ENCODE peak calls at places on chromosome 7, in eight cellular contexts. G is psoas muscle, M is tibial artery, O is cardiac muscle cell, B is glutamatergic neuron, K is stomach, A is BE2C, F is HFF-Myc. H is an unnamed sample.

GRCh38 chr7:132881317-132881716 is 200.6 kb downstream of the CHCHD3 start:
- DNase-seq in G (no peak), M (no peak), O (no peak), B (no peak), K (no peak), A (no peak), F (no peak), H (no peak)

GRCh38 chr7:137331378-137331777 is 12.2 kb downstream of the PTN start:
- DNase-seq in G (no peak), M (no peak), O (no peak), B (no peak), K (no peak), A (no peak), F (no peak), H (no peak)

GRCh38 chr7:44235582-44236332 is 35.0 kb downstream of the YKT6 start:
- DNase-seq in G (no peak), M (no peak), O (no peak), B (peak; percentile 47), K (no peak), A (peak; percentile 51), F (no peak), H (no peak)

GRCh38 chr7:116393654-116394053 is 105.9 kb upstream of the CAV2 start:
- DNase-seq in G (peak; percentile 27), M (peak; percentile 30), O (peak; percentile 32), B (no peak), K (no peak), A (no peak), F (no peak), H (no peak)

GRCh38 chr7:67493386-67493785 is 496.8 kb downstream of the TYW1 start:
- DNase-seq in G (no peak), M (no peak), O (no peak), B (no peak), K (no peak), A (no peak), F (no peak), H (no peak)

GRCh38 chr7:152050547-152050971 is 25.1 kb downstream of the GALNT11 start:
- DNase-seq in G (no peak), M (no peak), O (peak; percentile 83), B (no peak), K (no peak), A (no peak), F (no peak), H (no peak)

GRCh38 chr7:112866424-112866823 is 76.2 kb upstream of the TMEM168 start:
- DNase-seq in G (no peak), M (no peak), O (no peak), B (no peak), K (no peak), A (no peak), F (no peak), H (no peak)

GRCh38 chr7:157905740-157906461 is 569.1 kb downstream of the DNAJB6 start:
- DNase-seq in G (peak; percentile 23), M (no peak), O (no peak), B (no peak), K (no peak), A (no peak), F (no peak), H (no peak)

GRCh38 chr7:33901199-33901598 is 4.1 kb upstream of the BMPER start:
- DNase-seq in G (no peak), M (no peak), O (no peak), B (no peak), K (no peak), A (no peak), F (no peak), H (no peak)

GRCh38 chr7:111855161-111855841 is 293.0 kb upstream of the IMMP2L start:
- DNase-seq in G (no peak), M (peak; percentile 40), O (peak; percentile 86), B (peak; percentile 30), K (peak; percentile 27), A (peak; percentile 63), F (peak; percentile 70), H (no peak)

GRCh38 chr7:157854066-157854891 is 517.5 kb downstream of the DNAJB6 start:
- DNase-seq in G (peak; percentile 75), M (peak; percentile 80), O (no peak), B (peak; percentile 53), K (peak; percentile 43), A (no peak), F (no peak), H (no peak)

GRCh38 chr7:91064938-91065337 is 199.3 kb upstream of the FZD1 start:
- DNase-seq in G (no peak), M (no peak), O (no peak), B (no peak), K (no peak), A (no peak), F (no peak), H (no peak)

GRCh38 chr7:127803626-127804025 is 151.6 kb downstream of the SND1 start:
- DNase-seq in G (no peak), M (no peak), O (peak; percentile 17), B (no peak), K (no peak), A (peak; percentile 44), F (no peak), H (no peak)

GRCh38 chr7:121515651-121516401 is 119.7 kb upstream of the FAM3C start:
- DNase-seq in G (no peak), M (no peak), O (no peak), B (no peak), K (no peak), A (no peak), F (no peak), H (no peak)

GRCh38 chr7:36214608-36215016 is 61.6 kb downstream of the EEPD1 start:
- DNase-seq in G (peak; percentile 39), M (no peak), O (peak; percentile 57), B (no peak), K (no peak), A (no peak), F (no peak), H (no peak)

GRCh38 chr7:31835471-31835870 is 148.5 kb downstream of the PPP1R17 start:
- DNase-seq in G (no peak), M (no peak), O (no peak), B (no peak), K (no peak), A (no peak), F (no peak), H (no peak)

GRCh38 chr7:27686315-27686714 is 23.6 kb upstream of the HIBADH start:
- DNase-seq in G (no peak), M (no peak), O (peak; percentile 36), B (no peak), K (no peak), A (no peak), F (no peak), H (no peak)

GRCh38 chr7:112452102-112452888 is 2.0 kb downstream of the IFRD1 start:
- DNase-seq in G (peak; percentile 63), M (peak; percentile 91), O (peak; percentile 72), B (peak; percentile 57), K (peak; percentile 28), A (peak; percentile 47), F (no peak), H (no peak)

GRCh38 chr7:141057788-141058187 is 16.1 kb upstream of the TMEM178B start:
- DNase-seq in G (no peak), M (no peak), O (no peak), B (no peak), K (no peak), A (no peak), F (no peak), H (no peak)
- TF ChIP-seq CTCF in G (no peak), M (no peak), O (no peak), B (no peak), K (no peak), A (no peak), F (no peak), H (no peak)

GRCh38 chr7:2713978-2714377 is 26.0 kb downstream of the AMZ1 start:
- DNase-seq in G (no peak), M (no peak), O (no peak), B (no peak), K (no peak), A (no peak), F (no peak), H (no peak)

GRCh38 chr7:2711895-2712675 is 24.1 kb downstream of the AMZ1 start:
- DNase-seq in G (no peak), M (no peak), O (no peak), B (no peak), K (no peak), A (no peak), F (no peak), H (no peak)

GRCh38 chr7:2715341-2716231 is 27.6 kb downstream of the AMZ1 start:
- DNase-seq in G (no peak), M (no peak), O (no peak), B (no peak), K (no peak), A (no peak), F (no peak), H (no peak)

GRCh38 chr7:2714636-2715035 is 26.6 kb downstream of the AMZ1 start:
- DNase-seq in G (no peak), M (no peak), O (no peak), B (no peak), K (no peak), A (no peak), F (no peak), H (no peak)

GRCh38 chr7:2713370-2713769 is 25.4 kb downstream of the AMZ1 start:
- DNase-seq in G (no peak), M (no peak), O (no peak), B (no peak), K (no peak), A (no peak), F (no peak), H (no peak)
- TF ChIP-seq CTCF in G (no peak), M (no peak), O (no peak), B (no peak), K (no peak), A (peak; percentile 38), F (no peak), H (peak; percentile 40)

GRCh38 chr7:131052285-131052942 is 275.3 kb upstream of the MKLN1 start:
- DNase-seq in G (no peak), M (no peak), O (no peak), B (no peak), K (no peak), A (no peak), F (no peak), H (no peak)
- TF ChIP-seq CTCF in G (no peak), M (no peak), O (no peak), B (no peak), K (no peak), A (no peak), F (no peak), H (no peak)

DNA sequence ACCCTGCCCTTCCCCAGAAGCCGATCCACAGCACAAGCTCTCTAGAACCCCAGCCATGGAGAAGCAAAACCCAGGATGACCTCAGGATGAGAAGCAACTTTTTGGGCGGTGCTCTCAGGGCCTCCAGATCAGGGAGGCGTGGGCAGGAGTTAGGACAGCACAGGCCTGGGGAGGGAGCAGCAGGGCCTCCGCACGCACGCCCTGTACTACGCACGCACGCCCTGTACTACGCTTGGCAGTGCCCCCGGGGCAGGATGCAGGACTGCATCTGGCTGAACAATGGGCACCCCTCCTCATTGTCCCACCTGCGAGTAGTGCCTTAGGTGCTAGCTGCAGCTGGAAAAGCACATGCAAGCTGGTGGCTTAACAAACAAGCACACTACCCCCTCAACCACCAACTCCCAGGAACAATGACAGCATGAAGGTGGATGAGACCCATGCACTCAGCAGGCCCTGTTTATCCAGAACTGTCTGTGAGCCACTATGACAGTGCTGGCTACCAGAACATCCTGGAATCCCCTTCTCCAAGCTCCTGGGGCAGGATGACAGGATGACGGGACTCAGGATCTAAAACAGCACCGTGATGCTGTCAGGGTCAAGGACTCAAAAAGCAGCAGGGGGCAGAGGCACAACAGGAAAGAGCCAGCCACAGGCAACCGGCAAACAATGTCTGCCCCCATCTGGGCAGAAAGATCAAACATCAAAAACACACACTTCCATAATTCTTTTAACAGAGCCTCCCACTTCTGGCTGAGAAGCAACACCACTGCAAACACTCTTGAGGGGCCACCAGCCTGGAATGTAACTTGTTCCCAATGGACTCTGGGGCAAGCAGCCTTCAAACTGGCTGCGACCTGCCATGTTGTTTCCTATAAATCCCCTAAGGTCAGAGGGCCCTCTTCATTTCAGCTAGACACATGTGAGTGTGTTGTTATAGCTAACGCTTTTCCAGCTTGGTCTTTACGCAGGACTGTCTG is 11.7 kb downstream of the PODXL start:
- DNase-seq in G (no peak), M (no peak), O (peak; percentile 35), B (no peak), K (no peak), A (peak; percentile 37), F (no peak), H (no peak)
- TF ChIP-seq CTCF in G (no peak), M (no peak), O (peak; percentile 32), B (no peak), K (no peak), A (peak; percentile 54), F (peak; percentile 27), H (no peak)